ENCODE peak calls at places on chromosomes 6 and 20, in six cellular contexts. One of them, this sample, is unnamed.
A peak's percentile ranks its signal among the peaks of the same experiment; 100 is the strongest.

GRCh38 chr6:132820629-132821381 is 6.4 kb downstream of the RPS12 start:
- DNase-seq in right lobe of liver: no peak
- DNase-seq in stimulated activated CD4-positive, alpha-beta T cell treated with anti-CD3 and anti-CD28 coated beads, Interleukin-12 subunit alpha, Interleukin-12 subunit beta, amount 100 ng/mL, for 4 hours: no peak
- DNase-seq in Calu3: no peak
- DNase-seq in cardiac muscle cell: no peak
- DNase-seq in erythroblast: peak; percentile 16
- DNase-seq in this sample: peak; percentile 38

GRCh38 chr6:51450958-51451357 is 632.3 kb downstream of the TFAP2B start:
- DNase-seq in right lobe of liver: no peak
- DNase-seq in stimulated activated CD4-positive, alpha-beta T cell treated with anti-CD3 and anti-CD28 coated beads, Interleukin-12 subunit alpha, Interleukin-12 subunit beta, amount 100 ng/mL, for 4 hours: no peak
- DNase-seq in Calu3: no peak
- DNase-seq in cardiac muscle cell: no peak
- DNase-seq in erythroblast: no peak
- DNase-seq in this sample: no peak

GRCh38 chr6:157688960-157689599 is 134.0 kb upstream of the SNX9 start:
- DNase-seq in right lobe of liver: no peak
- DNase-seq in stimulated activated CD4-positive, alpha-beta T cell treated with anti-CD3 and anti-CD28 coated beads, Interleukin-12 subunit alpha, Interleukin-12 subunit beta, amount 100 ng/mL, for 4 hours: no peak
- DNase-seq in Calu3: peak; percentile 2
- DNase-seq in cardiac muscle cell: peak; percentile 51
- DNase-seq in erythroblast: no peak
- DNase-seq in this sample: no peak

GRCh38 chr6:15386110-15386755 is 140.4 kb downstream of the JARID2 start:
- DNase-seq in right lobe of liver: no peak
- DNase-seq in stimulated activated CD4-positive, alpha-beta T cell treated with anti-CD3 and anti-CD28 coated beads, Interleukin-12 subunit alpha, Interleukin-12 subunit beta, amount 100 ng/mL, for 4 hours: no peak
- DNase-seq in Calu3: no peak
- DNase-seq in cardiac muscle cell: no peak
- DNase-seq in erythroblast: peak; percentile 33
- DNase-seq in this sample: no peak

GRCh38 chr20:49297605-49298530 is 20.0 kb upstream of the ZNFX1 start:
- DNase-seq in right lobe of liver: no peak
- DNase-seq in stimulated activated CD4-positive, alpha-beta T cell treated with anti-CD3 and anti-CD28 coated beads, Interleukin-12 subunit alpha, Interleukin-12 subunit beta, amount 100 ng/mL, for 4 hours: no peak
- DNase-seq in Calu3: no peak
- DNase-seq in cardiac muscle cell: no peak
- DNase-seq in erythroblast: no peak
- DNase-seq in this sample: no peak

GRCh38 chr6:5181494-5182287 is 79.1 kb downstream of the LYRM4 start:
- DNase-seq in right lobe of liver: no peak
- DNase-seq in stimulated activated CD4-positive, alpha-beta T cell treated with anti-CD3 and anti-CD28 coated beads, Interleukin-12 subunit alpha, Interleukin-12 subunit beta, amount 100 ng/mL, for 4 hours: no peak
- DNase-seq in Calu3: no peak
- DNase-seq in cardiac muscle cell: peak; percentile 49
- DNase-seq in erythroblast: no peak
- DNase-seq in this sample: no peak

GRCh38 chr6:75215291-75215690 is 9.4 kb upstream of the COL12A1 start:
- DNase-seq in right lobe of liver: no peak
- DNase-seq in stimulated activated CD4-positive, alpha-beta T cell treated with anti-CD3 and anti-CD28 coated beads, Interleukin-12 subunit alpha, Interleukin-12 subunit beta, amount 100 ng/mL, for 4 hours: no peak
- DNase-seq in Calu3: no peak
- DNase-seq in cardiac muscle cell: no peak
- DNase-seq in erythroblast: no peak
- DNase-seq in this sample: no peak

GRCh38 chr6:9405369-9405768 is 970.0 kb upstream of the SLC35B3 start:
- DNase-seq in right lobe of liver: no peak
- DNase-seq in stimulated activated CD4-positive, alpha-beta T cell treated with anti-CD3 and anti-CD28 coated beads, Interleukin-12 subunit alpha, Interleukin-12 subunit beta, amount 100 ng/mL, for 4 hours: no peak
- DNase-seq in Calu3: peak; percentile 37
- DNase-seq in cardiac muscle cell: no peak
- DNase-seq in erythroblast: no peak
- DNase-seq in this sample: no peak

GRCh38 chr6:158803733-158804143 is 15.4 kb downstream of the EZR start:
- DNase-seq in right lobe of liver: peak; percentile 22
- DNase-seq in stimulated activated CD4-positive, alpha-beta T cell treated with anti-CD3 and anti-CD28 coated beads, Interleukin-12 subunit alpha, Interleukin-12 subunit beta, amount 100 ng/mL, for 4 hours: no peak
- DNase-seq in Calu3: no peak
- DNase-seq in cardiac muscle cell: peak; percentile 45
- DNase-seq in erythroblast: no peak
- DNase-seq in this sample: peak; percentile 70

GRCh38 chr6:163841326-163841725 is 426.8 kb downstream of the QKI start:
- DNase-seq in right lobe of liver: no peak
- DNase-seq in stimulated activated CD4-positive, alpha-beta T cell treated with anti-CD3 and anti-CD28 coated beads, Interleukin-12 subunit alpha, Interleukin-12 subunit beta, amount 100 ng/mL, for 4 hours: no peak
- DNase-seq in Calu3: no peak
- DNase-seq in cardiac muscle cell: no peak
- DNase-seq in erythroblast: no peak
- DNase-seq in this sample: no peak

GRCh38 chr6:41439524-41440418 is 104.4 kb downstream of the NCR2 start:
- DNase-seq in right lobe of liver: no peak
- DNase-seq in stimulated activated CD4-positive, alpha-beta T cell treated with anti-CD3 and anti-CD28 coated beads, Interleukin-12 subunit alpha, Interleukin-12 subunit beta, amount 100 ng/mL, for 4 hours: no peak
- DNase-seq in Calu3: no peak
- DNase-seq in cardiac muscle cell: peak; percentile 14
- DNase-seq in erythroblast: no peak
- DNase-seq in this sample: no peak

GRCh38 chr6:14706378-14706929 is 539.4 kb upstream of the JARID2 start:
- DNase-seq in right lobe of liver: no peak
- DNase-seq in stimulated activated CD4-positive, alpha-beta T cell treated with anti-CD3 and anti-CD28 coated beads, Interleukin-12 subunit alpha, Interleukin-12 subunit beta, amount 100 ng/mL, for 4 hours: peak; percentile 63
- DNase-seq in Calu3: no peak
- DNase-seq in cardiac muscle cell: peak; percentile 97
- DNase-seq in erythroblast: peak; percentile 56
- DNase-seq in this sample: no peak

GRCh38 chr6:159758031-159759001 is 3.5 kb upstream of the ACAT2 start:
- DNase-seq in right lobe of liver: no peak
- DNase-seq in stimulated activated CD4-positive, alpha-beta T cell treated with anti-CD3 and anti-CD28 coated beads, Interleukin-12 subunit alpha, Interleukin-12 subunit beta, amount 100 ng/mL, for 4 hours: no peak
- DNase-seq in Calu3: no peak
- DNase-seq in cardiac muscle cell: peak; percentile 44
- DNase-seq in erythroblast: peak; percentile 9
- DNase-seq in this sample: no peak

GRCh38 chr6:17820055-17820454 is 113.3 kb upstream of the NUP153 start:
- DNase-seq in right lobe of liver: no peak
- DNase-seq in stimulated activated CD4-positive, alpha-beta T cell treated with anti-CD3 and anti-CD28 coated beads, Interleukin-12 subunit alpha, Interleukin-12 subunit beta, amount 100 ng/mL, for 4 hours: no peak
- DNase-seq in Calu3: no peak
- DNase-seq in cardiac muscle cell: no peak
- DNase-seq in erythroblast: peak; percentile 51
- DNase-seq in this sample: peak; percentile 9

GRCh38 chr6:29926081-29926794 is 16.1 kb upstream of the HLA-A start:
- DNase-seq in right lobe of liver: no peak
- DNase-seq in stimulated activated CD4-positive, alpha-beta T cell treated with anti-CD3 and anti-CD28 coated beads, Interleukin-12 subunit alpha, Interleukin-12 subunit beta, amount 100 ng/mL, for 4 hours: no peak
- DNase-seq in Calu3: peak; percentile 41
- DNase-seq in cardiac muscle cell: peak; percentile 36
- DNase-seq in erythroblast: no peak
- DNase-seq in this sample: peak; percentile 45

GRCh38 chr20:33291830-33292355 is 8.9 kb downstream of the BPIFB1 start:
- DNase-seq in right lobe of liver: no peak
- DNase-seq in stimulated activated CD4-positive, alpha-beta T cell treated with anti-CD3 and anti-CD28 coated beads, Interleukin-12 subunit alpha, Interleukin-12 subunit beta, amount 100 ng/mL, for 4 hours: peak; percentile 65
- DNase-seq in Calu3: peak; percentile 86
- DNase-seq in cardiac muscle cell: peak; percentile 33
- DNase-seq in erythroblast: peak; percentile 65
- DNase-seq in this sample: peak; percentile 84

GRCh38 chr6:34951741-34952140 is 62.7 kb downstream of the ANKS1A start:
- DNase-seq in right lobe of liver: no peak
- DNase-seq in stimulated activated CD4-positive, alpha-beta T cell treated with anti-CD3 and anti-CD28 coated beads, Interleukin-12 subunit alpha, Interleukin-12 subunit beta, amount 100 ng/mL, for 4 hours: no peak
- DNase-seq in Calu3: no peak
- DNase-seq in cardiac muscle cell: no peak
- DNase-seq in erythroblast: no peak
- DNase-seq in this sample: no peak

GRCh38 chr20:63024573-63025392 is 18.0 kb upstream of the BHLHE23 start:
- DNase-seq in right lobe of liver: no peak
- DNase-seq in stimulated activated CD4-positive, alpha-beta T cell treated with anti-CD3 and anti-CD28 coated beads, Interleukin-12 subunit alpha, Interleukin-12 subunit beta, amount 100 ng/mL, for 4 hours: no peak
- DNase-seq in Calu3: no peak
- DNase-seq in cardiac muscle cell: no peak
- DNase-seq in erythroblast: no peak
- DNase-seq in this sample: no peak

GRCh38 chr20:19382371-19382770 is 169.9 kb downstream of the SLC24A3 start:
- DNase-seq in right lobe of liver: no peak
- DNase-seq in stimulated activated CD4-positive, alpha-beta T cell treated with anti-CD3 and anti-CD28 coated beads, Interleukin-12 subunit alpha, Interleukin-12 subunit beta, amount 100 ng/mL, for 4 hours: no peak
- DNase-seq in Calu3: no peak
- DNase-seq in cardiac muscle cell: peak; percentile 2
- DNase-seq in erythroblast: no peak
- DNase-seq in this sample: no peak

GRCh38 chr6:131758920-131759319 is 48.1 kb upstream of the CTAGE9 start:
- DNase-seq in right lobe of liver: no peak
- DNase-seq in stimulated activated CD4-positive, alpha-beta T cell treated with anti-CD3 and anti-CD28 coated beads, Interleukin-12 subunit alpha, Interleukin-12 subunit beta, amount 100 ng/mL, for 4 hours: no peak
- DNase-seq in Calu3: no peak
- DNase-seq in cardiac muscle cell: no peak
- DNase-seq in erythroblast: no peak
- DNase-seq in this sample: no peak

GRCh38 chr6:24255676-24256075 is 102.2 kb downstream of the DCDC2 start:
- DNase-seq in right lobe of liver: no peak
- DNase-seq in stimulated activated CD4-positive, alpha-beta T cell treated with anti-CD3 and anti-CD28 coated beads, Interleukin-12 subunit alpha, Interleukin-12 subunit beta, amount 100 ng/mL, for 4 hours: no peak
- DNase-seq in Calu3: no peak
- DNase-seq in cardiac muscle cell: no peak
- DNase-seq in erythroblast: no peak
- DNase-seq in this sample: no peak

GRCh38 chr6:29723666-29724588 is 693 bp downstream of the HLA-F start:
- DNase-seq in right lobe of liver: peak; percentile 66
- DNase-seq in stimulated activated CD4-positive, alpha-beta T cell treated with anti-CD3 and anti-CD28 coated beads, Interleukin-12 subunit alpha, Interleukin-12 subunit beta, amount 100 ng/mL, for 4 hours: peak; percentile 85
- DNase-seq in Calu3: peak; percentile 17
- DNase-seq in cardiac muscle cell: peak; percentile 17
- DNase-seq in erythroblast: peak; percentile 7
- DNase-seq in this sample: no peak

GRCh38 chr20:24633521-24633920 is 164.1 kb downstream of the SYNDIG1 start:
- DNase-seq in right lobe of liver: no peak
- DNase-seq in stimulated activated CD4-positive, alpha-beta T cell treated with anti-CD3 and anti-CD28 coated beads, Interleukin-12 subunit alpha, Interleukin-12 subunit beta, amount 100 ng/mL, for 4 hours: no peak
- DNase-seq in Calu3: no peak
- DNase-seq in cardiac muscle cell: no peak
- DNase-seq in erythroblast: no peak
- DNase-seq in this sample: no peak

GRCh38 chr6:106181664-106182418 is 95.7 kb downstream of the PRDM1 start:
- DNase-seq in right lobe of liver: no peak
- DNase-seq in stimulated activated CD4-positive, alpha-beta T cell treated with anti-CD3 and anti-CD28 coated beads, Interleukin-12 subunit alpha, Interleukin-12 subunit beta, amount 100 ng/mL, for 4 hours: no peak
- DNase-seq in Calu3: no peak
- DNase-seq in cardiac muscle cell: peak; percentile 34
- DNase-seq in erythroblast: peak; percentile 77
- DNase-seq in this sample: no peak

GRCh38 chr20:37522258-37523011 is 1.4 kb downstream of the NNAT start:
- DNase-seq in right lobe of liver: peak; percentile 42
- DNase-seq in stimulated activated CD4-positive, alpha-beta T cell treated with anti-CD3 and anti-CD28 coated beads, Interleukin-12 subunit alpha, Interleukin-12 subunit beta, amount 100 ng/mL, for 4 hours: no peak
- DNase-seq in Calu3: no peak
- DNase-seq in cardiac muscle cell: peak; percentile 50
- DNase-seq in erythroblast: peak; percentile 47
- DNase-seq in this sample: no peak

GRCh38 chr6:43013020-43013842 is 515 bp downstream of the MEA1 start:
- DNase-seq in right lobe of liver: no peak
- DNase-seq in stimulated activated CD4-positive, alpha-beta T cell treated with anti-CD3 and anti-CD28 coated beads, Interleukin-12 subunit alpha, Interleukin-12 subunit beta, amount 100 ng/mL, for 4 hours: no peak
- DNase-seq in Calu3: no peak
- DNase-seq in cardiac muscle cell: peak; percentile 41
- DNase-seq in erythroblast: peak; percentile 88
- DNase-seq in this sample: no peak

GRCh38 chr20:39716796-39717341 is 754.7 kb downstream of the DHX35 start:
- DNase-seq in right lobe of liver: no peak
- DNase-seq in stimulated activated CD4-positive, alpha-beta T cell treated with anti-CD3 and anti-CD28 coated beads, Interleukin-12 subunit alpha, Interleukin-12 subunit beta, amount 100 ng/mL, for 4 hours: no peak
- DNase-seq in Calu3: no peak
- DNase-seq in cardiac muscle cell: no peak
- DNase-seq in erythroblast: no peak
- DNase-seq in this sample: no peak

GRCh38 chr20:63100926-63101699 is 94.3 kb upstream of the BHLHE23 start:
- DNase-seq in right lobe of liver: peak; percentile 31
- DNase-seq in stimulated activated CD4-positive, alpha-beta T cell treated with anti-CD3 and anti-CD28 coated beads, Interleukin-12 subunit alpha, Interleukin-12 subunit beta, amount 100 ng/mL, for 4 hours: no peak
- DNase-seq in Calu3: no peak
- DNase-seq in cardiac muscle cell: no peak
- DNase-seq in erythroblast: no peak
- DNase-seq in this sample: peak; percentile 42